ENCODE peak calls at places on chromosomes 3 and 15, in four cellular contexts. I is heart left ventricle, F is IMR-90, P is A549. S is an unnamed sample.

GRCh38 chr15:24752354-24752753 is 76.8 kb downstream of the NPAP1 start:
- ATAC-seq in I (no peak), F (no peak), P (no peak), S (no peak)

GRCh38 chr3:148903022-148903442 is 37.9 kb downstream of the CPA3 start:
- ATAC-seq in P (no peak), I (no peak), F (peak; percentile 57), S (no peak)

GRCh38 chr15:79914728-79915127 is 17.9 kb upstream of the MTHFS start:
- ATAC-seq in P (no peak), F (no peak), I (no peak), S (no peak)

GRCh38 chr3:39376929-39377634 is 6.1 kb upstream of the SLC25A38 start:
- ATAC-seq in P (no peak), I (no peak), F (no peak), S (no peak)

GRCh38 chr15:69537888-69538287 is 85.3 kb downstream of the RPLP1 start:
- ATAC-seq in I (no peak), P (no peak), F (no peak), S (no peak)

GRCh38 chr15:83164409-83165404 is 42.9 kb downstream of the HDGFL3 start:
- ATAC-seq in I (no peak), P (no peak), F (peak; percentile 84), S (no peak)

GRCh38 chr3:170867143-170867542 is 2.9 kb downstream of the RPL22L1 start:
- ATAC-seq in P (no peak), F (no peak), I (no peak), S (no peak)

GRCh38 chr15:65893060-65893459 is 23.8 kb downstream of the RAB11A start:
- ATAC-seq in I (no peak), F (no peak), P (no peak), S (no peak)

GRCh38 chr3:71415708-71416108 is 167.8 kb downstream of the FOXP1 start:
- ATAC-seq in I (no peak), P (no peak), F (no peak), S (no peak)

GRCh38 chr3:76972624-76973296 is 67.1 kb upstream of the ROBO2 start:
- ATAC-seq in P (no peak), I (no peak), F (no peak), S (no peak)

GRCh38 chr3:179045719-179046402 is 25.7 kb downstream of the ZMAT3 start:
- ATAC-seq in F (no peak), P (no peak), I (no peak), S (no peak)

GRCh38 chr3:28139288-28139687 is 102.1 kb upstream of the CMC1 start:
- ATAC-seq in F (no peak), P (no peak), I (peak; percentile 75), S (peak; percentile 75)

GRCh38 chr3:130263708-130264107 is 81.8 kb upstream of the COL6A5 start:
- ATAC-seq in P (no peak), F (no peak), I (no peak), S (no peak)

GRCh38 chr3:121624147-121624852 is 31.1 kb downstream of the FBXO40 start:
- ATAC-seq in I (peak; percentile 29), P (no peak), F (no peak), S (no peak)

GRCh38 chr3:106640353-106640752 is 736.9 kb upstream of the CCDC54 start:
- ATAC-seq in F (no peak), P (no peak), I (no peak), S (no peak)

GRCh38 chr3:8938021-8938420 is 25.3 kb downstream of the RAD18 start:
- ATAC-seq in F (peak; percentile 62), I (peak; percentile 7), P (peak; percentile 79), S (no peak)

GRCh38 chr15:51190424-51191068 is 95.8 kb upstream of the TNFAIP8L3 start:
- ATAC-seq in F (no peak), I (peak; percentile 56), P (no peak), S (no peak)

GRCh38 chr3:141407043-141407442 is 38.7 kb downstream of the ZBTB38 start:
- ATAC-seq in F (peak; percentile 15), P (no peak), I (peak; percentile 41), S (peak; percentile 40)

GRCh38 chr15:68177747-68178146 is 27.4 kb downstream of the CALML4 start:
- ATAC-seq in I (peak; percentile 52), P (no peak), F (peak; percentile 85), S (peak; percentile 73)

GRCh38 chr15:90562669-90563068 is 32.9 kb downstream of the CRTC3 start:
- ATAC-seq in P (no peak), I (no peak), F (no peak), S (no peak)

GRCh38 chr3:63934041-63934440 is 21.9 kb upstream of the SCAANT1 start:
- ATAC-seq in P (no peak), F (no peak), I (peak; percentile 48), S (no peak)

GRCh38 chr3:71245052-71245488 is 338.5 kb downstream of the FOXP1 start:
- ATAC-seq in I (peak; percentile 56), F (peak; percentile 80), P (peak; percentile 82), S (peak; percentile 71)

GRCh38 chr15:44015555-44015954 is 179.5 kb downstream of the FRMD5 start:
- ATAC-seq in I (no peak), F (no peak), P (no peak), S (no peak)

GRCh38 chr3:11661827-11662226 is 18.1 kb upstream of the VGLL4 start:
- ATAC-seq in F (peak; percentile 24), I (peak; percentile 27), P (no peak), S (no peak)

GRCh38 chr3:71428841-71429609 is 154.5 kb downstream of the FOXP1 start:
- ATAC-seq in I (peak; percentile 68), P (no peak), F (peak; percentile 44), S (peak; percentile 44)

GRCh38 chr3:9347887-9348286 is 15.0 kb upstream of the THUMPD3 start:
- ATAC-seq in P (no peak), F (peak; percentile 23), I (no peak), S (no peak)

GRCh38 chr15:56228854-56229253 is 14.8 kb downstream of the RFX7 start:
- ATAC-seq in I (no peak), P (no peak), F (no peak), S (no peak)

GRCh38 chr3:28042095-28042635 is 199.3 kb upstream of the CMC1 start:
- ATAC-seq in P (no peak), F (no peak), I (no peak), S (no peak)

GRCh38 chr3:68943753-68944500 is 11.6 kb upstream of the TAFA4 start:
- ATAC-seq in F (no peak), I (no peak), P (no peak), S (no peak)

GRCh38 chr3:33144433-33144832 is 30.6 kb downstream of the CRTAP start:
- ATAC-seq in I (no peak), F (no peak), P (peak; percentile 69), S (no peak)

GRCh38 chr3:39907981-39908380 is 98.6 kb downstream of the MYRIP start:
- ATAC-seq in I (peak; percentile 84), F (no peak), P (no peak), S (peak; percentile 48)

GRCh38 chr3:39021029-39021428 is 30.7 kb downstream of the SCN11A start:
- ATAC-seq in I (no peak), P (no peak), F (no peak), S (no peak)

GRCh38 chr3:138471481-138471880 is 37.1 kb downstream of the ESYT3 start:
- ATAC-seq in P (no peak), F (no peak), I (no peak), S (no peak)

DNA sequence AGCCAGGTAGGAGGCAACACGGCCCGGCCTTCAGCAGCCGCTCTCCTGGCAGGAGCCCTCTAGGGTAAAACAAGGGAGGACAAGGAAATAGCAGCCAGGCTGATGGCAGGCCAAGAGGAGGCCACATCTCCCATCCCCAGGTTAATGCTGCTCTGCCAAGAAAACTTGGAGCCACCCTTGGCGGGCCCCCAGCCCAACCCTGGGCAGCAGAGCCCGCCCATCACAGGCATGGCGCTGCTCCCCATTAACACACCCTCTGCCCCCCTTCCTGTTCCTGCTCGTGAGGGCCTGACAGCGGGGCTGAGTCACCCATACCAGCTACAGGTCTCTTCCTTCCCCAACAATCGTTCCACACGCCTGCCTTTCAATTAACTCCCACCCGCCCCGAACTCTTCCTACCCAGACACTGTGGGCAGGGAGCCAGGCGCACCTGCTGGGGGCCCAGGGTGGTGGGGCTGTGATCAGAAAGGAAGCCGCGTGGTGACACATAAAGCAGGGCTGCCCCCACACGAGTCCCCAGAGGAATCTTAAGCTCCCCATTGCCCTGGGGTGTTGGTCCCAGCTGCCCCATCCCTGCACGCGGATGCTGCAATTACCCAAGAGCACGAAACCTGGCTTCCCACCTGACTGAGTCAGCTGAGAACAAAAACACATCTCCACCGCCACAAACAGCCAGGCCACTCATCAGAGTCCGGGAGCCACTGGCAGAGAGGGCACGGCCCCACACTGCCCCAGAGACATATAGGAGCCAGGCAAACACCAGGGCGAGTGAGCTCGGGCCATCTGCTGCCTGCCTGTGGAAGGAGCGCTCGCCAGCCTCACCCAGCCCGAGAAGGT is at the start of gene C15orf62:
- ATAC-seq in F (no peak), I (no peak), P (no peak), S (no peak)
- H3K4me1 ChIP-seq in F (peaks cover 18% of the 10 kb centered on the region), I (no peaks in the 10 kb centered on the region), P (peaks cover 10% of the 10 kb centered on the region), S (peaks cover 41% of the 10 kb centered on the region)

GRCh38 chr15:64093627-64094417 is at the start of gene CIAO2A:
- ATAC-seq in I (peak; percentile 89), F (peak; percentile 78), P (peak; percentile 90), S (peak; percentile 94)
- TF ChIP-seq POLR2A in I (no peak), F (peak; percentile 75), P (peak; percentile 82), S (peak; percentile 12)

GRCh38 chr15:37289109-37289765 is 188.9 kb upstream of the MEIS2 start:
- ATAC-seq in P (peak; percentile 55), I (no peak), F (no peak), S (no peak)
- TF ChIP-seq CTCF in P (no peak), I (no peak), F (peak; percentile 29), S (no peak)

GRCh38 chr3:37991823-37992222 is 1.2 kb downstream of the VILL start:
- ATAC-seq in F (no peak), P (no peak), I (no peak), S (no peak)

GRCh38 chr3:37993067-37993809 is 2.7 kb downstream of the VILL start:
- ATAC-seq in F (no peak), P (no peak), I (no peak), S (no peak)

GRCh38 chr3:37993811-37994638 is 3.4 kb downstream of the VILL start:
- ATAC-seq in F (peak; percentile 71), P (no peak), I (peak; percentile 71), S (peak; percentile 66)

GRCh38 chr3:37991109-37991508 is 523 bp downstream of the VILL start:
- ATAC-seq in F (no peak), I (no peak), P (no peak), S (no peak)

DNA sequence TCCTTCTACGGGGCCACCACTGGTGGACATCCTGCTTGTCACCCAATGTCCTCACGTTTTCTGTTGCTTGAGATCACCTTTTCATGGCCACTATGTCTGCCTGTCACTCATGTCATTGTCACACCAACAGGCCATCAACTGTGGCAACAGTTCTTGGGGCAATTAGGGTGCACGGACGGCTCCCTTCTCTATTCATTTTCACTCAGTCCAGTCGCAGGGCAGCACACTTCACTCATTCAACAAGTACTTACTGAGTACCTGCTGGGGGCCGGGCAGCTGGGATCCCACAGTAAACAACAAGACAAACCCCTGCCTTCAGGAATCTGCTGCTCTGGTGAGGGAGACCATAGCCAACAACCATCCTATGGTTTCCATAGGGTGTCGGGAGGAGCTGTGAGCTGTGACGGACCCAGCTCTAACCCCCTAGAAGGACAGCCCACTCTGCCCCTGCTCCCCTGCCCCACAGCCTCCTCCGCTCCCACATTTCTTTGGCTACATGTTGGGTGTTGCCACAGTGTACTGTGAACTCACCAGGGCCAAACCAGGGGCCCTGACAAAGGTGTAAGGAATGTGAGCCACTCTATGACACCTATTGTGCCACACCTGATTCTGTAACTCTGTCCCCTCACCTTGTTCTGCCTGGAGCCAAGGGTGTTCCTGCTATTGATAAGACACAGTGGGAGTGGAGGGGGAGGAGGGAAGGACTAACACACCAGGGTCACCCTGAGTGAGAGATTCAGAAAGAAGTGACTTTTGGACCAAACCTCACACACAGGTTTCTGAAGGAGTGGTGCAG is 1.9 kb downstream of the VILL start:
- ATAC-seq in F (no peak), I (no peak), P (no peak), S (no peak)
- H3K4me1 ChIP-seq in F (peaks cover 2% of the 10 kb centered on the region), I (no peaks in the 10 kb centered on the region), P (peaks cover 3% of the 10 kb centered on the region), S (no peaks in the 10 kb centered on the region)